ENCODE peak calls at places on chromosome 9, in seven cellular contexts. Z, U, T, O, S, R and I are unnamed samples.

GRCh38 chr9:128293091-128293490 is 17.0 kb downstream of the SWI5 start:
- DNase-seq in Z (no peak), U (no peak), T (no peak), O (no peak), S (no peak), R (no peak), I (no peak)

GRCh38 chr9:68416891-68417570 is 60.6 kb downstream of the PGM5 start:
- DNase-seq in Z (no peak), U (no peak), T (no peak), O (no peak), S (no peak), R (no peak), I (no peak)

GRCh38 chr9:131107760-131108159 is 11.4 kb downstream of the AIF1L start:
- DNase-seq in Z (no peak), U (no peak), T (no peak), O (no peak), S (no peak), R (no peak), I (no peak)

GRCh38 chr9:93684806-93685553 is 108.6 kb downstream of the PHF2 start:
- DNase-seq in Z (no peak), U (no peak), T (peak; percentile 16), O (no peak), S (peak; percentile 27), R (no peak), I (no peak)

GRCh38 chr9:93677641-93678136 is 101.3 kb downstream of the PHF2 start:
- DNase-seq in Z (peak; percentile 45), U (no peak), T (no peak), O (no peak), S (no peak), R (peak; percentile 36), I (no peak)

GRCh38 chr9:86598411-86599239 is 244.4 kb upstream of the TUT7 start:
- DNase-seq in Z (no peak), U (no peak), T (peak; percentile 24), O (no peak), S (no peak), R (no peak), I (no peak)

GRCh38 chr9:75147638-75148037 is 59.3 kb downstream of the OSTF1 start:
- DNase-seq in Z (no peak), U (no peak), T (peak; percentile 10), O (no peak), S (peak; percentile 39), R (no peak), I (no peak)

GRCh38 chr9:98775831-98776441 is 20.4 kb downstream of the ANKS6 start:
- DNase-seq in Z (no peak), U (no peak), T (peak; percentile 82), O (peak; percentile 30), S (peak; percentile 83), R (no peak), I (peak; percentile 62)

GRCh38 chr9:1916676-1917075 is 98.5 kb upstream of the SMARCA2 start:
- DNase-seq in Z (no peak), U (no peak), T (no peak), O (no peak), S (peak; percentile 1), R (peak; percentile 67), I (no peak)

GRCh38 chr9:13083973-13084528 is 195.4 kb downstream of the MPDZ start:
- DNase-seq in Z (no peak), U (no peak), T (peak; percentile 42), O (no peak), S (peak; percentile 46), R (no peak), I (no peak)

DNA sequence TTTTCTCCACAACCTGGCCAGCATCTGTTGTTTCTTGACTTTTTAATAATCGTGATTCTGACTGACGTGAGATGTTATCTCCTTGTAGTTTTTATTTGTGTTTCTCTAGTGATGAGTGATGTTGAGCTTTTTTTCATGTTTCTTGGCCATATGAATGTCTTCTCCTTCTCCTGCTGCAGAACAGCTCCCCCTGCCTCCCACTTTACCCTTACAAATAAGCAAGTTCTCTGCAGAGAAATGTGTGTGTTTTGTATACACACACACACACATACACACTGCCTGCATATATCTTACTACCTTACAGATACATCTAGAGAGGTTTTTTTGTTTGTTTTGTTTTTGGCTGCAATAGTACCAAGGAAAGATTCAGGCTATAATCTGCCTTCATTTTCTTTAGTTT is 88.7 kb upstream of the PHF24 start:
- DNase-seq in Z (no peak), U (no peak), T (peak; percentile 71), O (no peak), S (peak; percentile 60), R (no peak), I (no peak)
- TF ChIP-seq CTCF in Z (no peak), U (no peak), T (peak; percentile 49), O (peak; percentile 33), S (peak; percentile 61), R (no peak), I (peak; percentile 40)

DNA sequence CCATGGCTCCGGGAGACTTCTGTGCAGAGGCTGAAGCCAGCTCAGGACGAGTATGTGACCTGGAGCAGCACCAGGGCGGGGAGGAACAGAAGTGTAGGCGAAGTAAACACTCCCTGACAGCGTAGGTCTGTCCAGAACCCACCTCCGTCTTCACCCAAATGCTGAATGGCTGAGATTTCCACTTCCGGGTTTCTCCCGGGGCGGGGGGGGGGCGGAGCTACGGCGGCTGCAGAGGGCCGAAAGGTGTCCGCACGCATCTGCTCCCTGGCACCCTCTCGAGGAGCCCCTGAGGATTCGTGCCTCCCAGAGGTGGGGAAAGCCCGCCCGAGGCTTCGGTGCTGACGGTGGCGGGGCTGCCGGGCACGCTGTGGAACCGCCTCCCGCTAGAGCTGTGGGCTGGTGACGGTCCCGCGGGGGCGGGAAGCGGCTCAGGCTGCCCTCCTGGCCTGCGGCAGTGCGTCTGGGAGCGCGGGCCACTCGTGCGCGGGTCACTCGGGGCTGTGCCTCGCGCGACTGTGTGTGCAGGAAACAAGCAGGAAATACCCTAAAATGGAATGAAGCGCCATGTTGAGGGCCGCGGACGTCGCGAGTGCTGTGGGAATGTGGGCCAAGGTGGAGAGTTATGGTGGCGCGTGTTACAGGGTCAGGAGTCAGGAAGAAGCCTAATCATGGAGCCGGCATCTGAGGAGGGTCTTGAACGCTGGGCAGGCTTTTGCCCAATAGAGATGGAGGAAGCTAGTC is 1425.4 kb downstream of the FOXD4L5 start:
- DNase-seq in Z (no peak), U (peak; percentile 5), T (peak; percentile 13), O (no peak), S (peak; percentile 0), R (peak; percentile 44), I (no peak)
- TF ChIP-seq CTCF in Z (no peak), U (no peak), T (no peak), O (no peak), S (no peak), R (no peak), I (no peak)

DNA sequence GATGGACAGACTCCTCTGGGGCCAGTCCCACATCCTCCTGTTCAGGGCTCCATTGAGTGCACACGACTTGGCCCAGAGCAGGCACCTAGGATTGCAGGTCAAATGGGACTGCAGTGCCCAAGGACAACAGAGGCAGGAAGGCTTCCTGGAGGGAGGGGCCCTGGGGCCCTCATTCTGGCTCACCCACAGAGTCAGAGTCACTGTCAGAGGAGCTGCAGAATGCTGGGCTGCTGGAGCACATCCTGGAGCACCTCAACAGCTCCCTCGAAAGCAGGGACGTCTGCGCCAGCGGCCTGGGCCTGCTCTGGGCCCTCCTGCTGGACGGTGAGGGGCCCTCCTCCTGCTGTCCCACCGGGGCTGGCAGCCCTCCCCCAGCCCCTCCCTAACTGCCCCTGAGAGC is 15.1 kb downstream of the REXO4 start:
- DNase-seq in Z (no peak), U (no peak), T (no peak), O (no peak), S (no peak), R (no peak), I (no peak)
- TF ChIP-seq CTCF in Z (no peak), U (no peak), T (no peak), O (no peak), S (no peak), R (no peak), I (no peak)

DNA sequence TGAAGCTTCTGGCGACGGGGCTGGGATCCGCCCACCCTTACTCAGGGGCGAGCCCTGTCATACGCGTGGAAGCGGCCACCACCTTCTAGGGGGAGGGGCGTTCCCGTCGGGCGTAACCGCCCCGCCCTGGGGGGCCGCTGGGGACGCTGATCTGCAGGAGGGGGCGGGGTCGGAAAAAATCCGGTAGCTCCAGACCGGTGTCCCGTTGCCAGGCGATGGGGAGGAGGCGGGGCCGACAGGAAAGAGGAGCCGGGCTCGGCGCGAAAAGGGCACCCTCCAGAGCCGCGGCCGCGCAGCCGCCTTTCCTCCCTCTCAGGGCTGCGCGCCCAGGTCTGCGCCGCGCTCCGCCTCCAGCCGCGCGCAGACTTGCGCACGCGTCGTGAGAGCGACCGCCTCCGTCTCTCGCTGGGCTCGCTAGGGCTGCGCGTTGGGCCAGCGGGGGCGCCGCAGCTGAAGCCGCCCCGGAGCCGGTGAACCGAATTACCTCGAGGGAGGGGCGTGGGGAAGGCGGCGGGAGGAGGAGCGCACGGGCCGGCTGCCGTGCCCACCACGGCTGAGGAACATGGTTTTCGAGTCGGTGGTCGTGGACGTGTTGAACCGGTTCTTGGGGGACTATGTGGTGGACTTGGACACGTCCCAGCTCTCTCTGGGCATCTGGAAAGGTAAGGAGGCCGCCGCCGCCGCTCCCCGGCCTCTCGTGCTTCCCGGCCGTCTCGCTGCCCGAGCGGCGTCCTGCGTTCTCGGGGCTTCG is at the start of gene VPS13A:
- DNase-seq in Z (peak; percentile 97), U (peak; percentile 78), T (peak; percentile 93), O (peak; percentile 97), S (peak; percentile 92), R (peak; percentile 95), I (peak; percentile 94)
- TF ChIP-seq CTCF in Z (peak; percentile 11), U (peak; percentile 40), T (no peak), O (peak; percentile 34), S (no peak), R (peak; percentile 15), I (peak; percentile 47)

GRCh38 chr9:33449715-33450114 is 2.3 kb upstream of the AQP3 start:
- DNase-seq in Z (no peak), U (no peak), T (no peak), O (no peak), S (no peak), R (no peak), I (no peak)

GRCh38 chr9:33448159-33448511 is 742 bp upstream of the AQP3 start:
- DNase-seq in Z (no peak), U (no peak), T (no peak), O (no peak), S (no peak), R (no peak), I (no peak)

GRCh38 chr9:33446507-33447403 is 638 bp downstream of the AQP3 start:
- DNase-seq in Z (no peak), U (peak; percentile 31), T (peak; percentile 51), O (peak; percentile 68), S (peak; percentile 63), R (no peak), I (no peak)

GRCh38 chr9:33445941-33446506 is 1.4 kb downstream of the AQP3 start:
- DNase-seq in Z (no peak), U (no peak), T (no peak), O (no peak), S (no peak), R (no peak), I (no peak)

GRCh38 chr9:33447404-33448158 is at the start of gene AQP3:
- DNase-seq in Z (peak; percentile 80), U (peak; percentile 63), T (peak; percentile 45), O (peak; percentile 57), S (peak; percentile 24), R (peak; percentile 85), I (peak; percentile 57)
- TF ChIP-seq CTCF in Z (no peak), U (peak; percentile 53), T (peak; percentile 5), O (no peak), S (no peak), R (no peak), I (no peak)

DNA sequence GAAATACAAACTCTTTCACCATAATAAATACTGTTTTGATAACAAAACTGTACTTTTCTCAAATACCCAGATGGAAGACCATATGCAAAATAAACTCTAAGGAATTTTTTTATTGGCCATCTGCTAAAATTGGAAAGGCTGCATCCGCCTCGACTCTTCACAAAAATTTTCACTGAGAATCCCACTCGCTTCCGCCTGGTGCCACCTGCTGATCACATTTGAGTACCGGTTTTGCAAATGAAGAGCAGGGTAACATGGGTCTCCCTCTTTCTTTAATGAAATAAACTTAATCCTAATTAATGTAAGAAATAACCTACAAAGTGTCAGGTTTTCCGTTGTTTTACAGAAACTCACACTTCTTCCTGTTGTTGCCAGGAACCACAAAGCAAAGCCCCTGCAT is 76.3 kb downstream of the TTLL11 start:
- DNase-seq in Z (no peak), U (no peak), T (peak; percentile 26), O (no peak), S (peak; percentile 31), R (no peak), I (no peak)
- TF ChIP-seq CTCF in Z (no peak), U (no peak), T (peak; percentile 23), O (peak; percentile 20), S (peak; percentile 39), R (no peak), I (peak; percentile 58)